ENCODE peak calls at places on chromosomes 12 and 14, in four cellular contexts. One of them, this sample, is unnamed.

GRCh38 chr12:98373019-98373554 is 142.3 kb upstream of the TMPO start:
- DNase-seq in mammary epithelial cell: peak; percentile 38
- DNase-seq in GM23338: peak; percentile 75
- DNase-seq in tibial nerve: no peak
- DNase-seq in this sample: no peak

GRCh38 chr12:57632898-57633825 is at the start of gene B4GALNT1:
- DNase-seq in tibial nerve: no peak
- DNase-seq in mammary epithelial cell: peak; percentile 47
- DNase-seq in GM23338: peak; percentile 88
- DNase-seq in this sample: no peak

GRCh38 chr14:100911665-100912316 is 8.3 kb upstream of the RTL1 start:
- DNase-seq in GM23338: no peak
- DNase-seq in tibial nerve: no peak
- DNase-seq in mammary epithelial cell: no peak
- DNase-seq in this sample: no peak

GRCh38 chr14:92546347-92547053 is 32.9 kb downstream of the RIN3 start:
- DNase-seq in GM23338: no peak
- DNase-seq in tibial nerve: no peak
- DNase-seq in mammary epithelial cell: no peak
- DNase-seq in this sample: no peak

GRCh38 chr14:98903371-98903770 is 368.6 kb downstream of the BCL11B start:
- DNase-seq in mammary epithelial cell: peak; percentile 88
- DNase-seq in GM23338: no peak
- DNase-seq in tibial nerve: no peak
- DNase-seq in this sample: no peak

GRCh38 chr14:97412933-97413574 is 615.9 kb downstream of the VRK1 start:
- DNase-seq in tibial nerve: no peak
- DNase-seq in GM23338: no peak
- DNase-seq in mammary epithelial cell: no peak
- DNase-seq in this sample: no peak

GRCh38 chr14:92473261-92473946 is 40.2 kb upstream of the RIN3 start:
- DNase-seq in mammary epithelial cell: no peak
- DNase-seq in GM23338: no peak
- DNase-seq in tibial nerve: peak; percentile 93
- DNase-seq in this sample: no peak

GRCh38 chr12:44235674-44236073 is 399.8 kb downstream of the TMEM117 start:
- DNase-seq in tibial nerve: no peak
- DNase-seq in mammary epithelial cell: no peak
- DNase-seq in GM23338: no peak
- DNase-seq in this sample: no peak

GRCh38 chr14:66056926-66057552 is 429.1 kb upstream of the CCDC196 start:
- DNase-seq in mammary epithelial cell: no peak
- DNase-seq in tibial nerve: no peak
- DNase-seq in GM23338: no peak
- DNase-seq in this sample: no peak

GRCh38 chr14:92074555-92074954 is 31.8 kb downstream of the ATXN3 start:
- DNase-seq in GM23338: no peak
- DNase-seq in mammary epithelial cell: no peak
- DNase-seq in tibial nerve: no peak
- DNase-seq in this sample: no peak

GRCh38 chr14:106308839-106309389 is 782.5 kb downstream of the TMEM121 start:
- DNase-seq in GM23338: peak; percentile 64
- DNase-seq in mammary epithelial cell: no peak
- DNase-seq in tibial nerve: no peak
- DNase-seq in this sample: peak; percentile 61

GRCh38 chr14:73634333-73634833 is 10.4 kb upstream of the DNAL1 start:
- DNase-seq in mammary epithelial cell: no peak
- DNase-seq in tibial nerve: no peak
- DNase-seq in GM23338: peak; percentile 94
- DNase-seq in this sample: peak; percentile 88

GRCh38 chr12:91804533-91804932 is 341.1 kb downstream of the BTG1 start:
- DNase-seq in tibial nerve: no peak
- DNase-seq in mammary epithelial cell: peak; percentile 93
- DNase-seq in GM23338: no peak
- DNase-seq in this sample: no peak

GRCh38 chr12:321606-322326 is 59.1 kb upstream of the SLC6A13 start:
- DNase-seq in GM23338: no peak
- DNase-seq in mammary epithelial cell: peak; percentile 1
- DNase-seq in tibial nerve: no peak
- DNase-seq in this sample: no peak

GRCh38 chr12:111430418-111431353 is 25.0 kb downstream of the SH2B3 start:
- DNase-seq in GM23338: no peak
- DNase-seq in tibial nerve: no peak
- DNase-seq in mammary epithelial cell: no peak
- DNase-seq in this sample: no peak

GRCh38 chr14:33584698-33585097 is 366.2 kb downstream of the EGLN3 start:
- DNase-seq in GM23338: peak; percentile 32
- DNase-seq in mammary epithelial cell: no peak
- DNase-seq in tibial nerve: no peak
- DNase-seq in this sample: no peak

GRCh38 chr14:92600318-92601053 is 86.9 kb downstream of the RIN3 start:
- DNase-seq in tibial nerve: no peak
- DNase-seq in GM23338: no peak
- DNase-seq in mammary epithelial cell: peak; percentile 78
- DNase-seq in this sample: no peak

GRCh38 chr12:40565029-40565633 is 127.1 kb upstream of the CNTN1 start:
- DNase-seq in GM23338: no peak
- DNase-seq in tibial nerve: no peak
- DNase-seq in mammary epithelial cell: no peak
- DNase-seq in this sample: no peak

GRCh38 chr12:55925870-55926737 is 1.6 kb downstream of the PYM1 start:
- DNase-seq in mammary epithelial cell: no peak
- DNase-seq in GM23338: no peak
- DNase-seq in tibial nerve: no peak
- DNase-seq in this sample: no peak

GRCh38 chr14:60789656-60790055 is 55.1 kb downstream of the MNAT1 start:
- DNase-seq in GM23338: no peak
- DNase-seq in tibial nerve: no peak
- DNase-seq in mammary epithelial cell: no peak
- DNase-seq in this sample: no peak

GRCh38 chr12:59181378-59181777 is 261.1 kb upstream of the LRIG3 start:
- DNase-seq in GM23338: no peak
- DNase-seq in mammary epithelial cell: peak; percentile 41
- DNase-seq in tibial nerve: no peak
- DNase-seq in this sample: no peak

GRCh38 chr12:89856431-89856830 is 147.8 kb upstream of the ATP2B1 start:
- DNase-seq in tibial nerve: no peak
- DNase-seq in mammary epithelial cell: peak; percentile 16
- DNase-seq in GM23338: no peak
- DNase-seq in this sample: no peak

GRCh38 chr14:35851823-35852222 is 25.7 kb downstream of the BRMS1L start:
- DNase-seq in tibial nerve: no peak
- DNase-seq in GM23338: no peak
- DNase-seq in mammary epithelial cell: no peak
- DNase-seq in this sample: no peak

GRCh38 chr12:1846421-1847405 is 26.3 kb downstream of the LRTM2 start:
- DNase-seq in mammary epithelial cell: no peak
- DNase-seq in GM23338: no peak
- DNase-seq in tibial nerve: no peak
- DNase-seq in this sample: peak; percentile 69

GRCh38 chr12:105825141-105825540 is 313.6 kb downstream of the NUAK1 start:
- DNase-seq in GM23338: no peak
- DNase-seq in tibial nerve: no peak
- DNase-seq in mammary epithelial cell: peak; percentile 98
- DNase-seq in this sample: no peak

GRCh38 chr12:25362646-25363045 is 111.9 kb upstream of the KRAS start:
- DNase-seq in mammary epithelial cell: peak; percentile 13
- DNase-seq in tibial nerve: no peak
- DNase-seq in GM23338: no peak
- DNase-seq in this sample: no peak

GRCh38 chr14:22040781-22041125 is 367.1 kb upstream of the OR4E1 start:
- DNase-seq in tibial nerve: no peak
- DNase-seq in mammary epithelial cell: no peak
- DNase-seq in GM23338: no peak
- DNase-seq in this sample: no peak

GRCh38 chr12:132315507-132315906 is 13.9 kb downstream of the GALNT9 start:
- DNase-seq in GM23338: no peak
- DNase-seq in mammary epithelial cell: no peak
- DNase-seq in tibial nerve: no peak
- DNase-seq in this sample: no peak

GRCh38 chr12:75812341-75813018 is 219.1 kb downstream of the PHLDA1 start:
- DNase-seq in tibial nerve: no peak
- DNase-seq in GM23338: peak; percentile 67
- DNase-seq in mammary epithelial cell: no peak
- DNase-seq in this sample: no peak

GRCh38 chr12:45760333-45760732 is 30.8 kb downstream of the ARID2 start:
- DNase-seq in mammary epithelial cell: no peak
- DNase-seq in tibial nerve: no peak
- DNase-seq in GM23338: no peak
- DNase-seq in this sample: no peak

GRCh38 chr12:115383668-115384067 is 699.7 kb upstream of the TBX3 start:
- DNase-seq in tibial nerve: no peak
- DNase-seq in GM23338: no peak
- DNase-seq in mammary epithelial cell: peak; percentile 100
- DNase-seq in this sample: no peak

GRCh38 chr12:112285600-112286401 is 96.4 kb downstream of the HECTD4 start:
- DNase-seq in tibial nerve: no peak
- DNase-seq in GM23338: no peak
- DNase-seq in mammary epithelial cell: no peak
- DNase-seq in this sample: no peak

GRCh38 chr12:125395583-125396215 is 330.5 kb downstream of the AACS start:
- DNase-seq in tibial nerve: no peak
- DNase-seq in GM23338: no peak
- DNase-seq in mammary epithelial cell: no peak
- DNase-seq in this sample: no peak

GRCh38 chr12:79690606-79691298 is at the start of gene PAWR:
- DNase-seq in GM23338: peak; percentile 93
- DNase-seq in tibial nerve: peak; percentile 24
- DNase-seq in mammary epithelial cell: peak; percentile 87
- DNase-seq in this sample: peak; percentile 79

GRCh38 chr12:32120419-32120818 is 13.8 kb downstream of the BICD1 start:
- DNase-seq in tibial nerve: no peak
- DNase-seq in GM23338: peak; percentile 83
- DNase-seq in mammary epithelial cell: no peak
- DNase-seq in this sample: no peak

GRCh38 chr14:91693342-91693741 is 38.5 kb downstream of the CATSPERB start:
- DNase-seq in tibial nerve: no peak
- DNase-seq in GM23338: no peak
- DNase-seq in mammary epithelial cell: peak; percentile 91
- DNase-seq in this sample: no peak

GRCh38 chr12:57340104-57340503 is 89.1 kb upstream of the STAC3 start:
- DNase-seq in tibial nerve: peak; percentile 55
- DNase-seq in mammary epithelial cell: no peak
- DNase-seq in GM23338: peak; percentile 18
- DNase-seq in this sample: peak; percentile 83

GRCh38 chr14:64918216-64918615 is 4.0 kb downstream of the CHURC1 start:
- DNase-seq in tibial nerve: no peak
- DNase-seq in mammary epithelial cell: no peak
- DNase-seq in GM23338: no peak
- DNase-seq in this sample: no peak
- H3K4me1 ChIP-seq in tibial nerve: peaks cover 50% of the 10 kb centered on the region
- H3K4me1 ChIP-seq in mammary epithelial cell: peaks cover 12% of the 10 kb centered on the region
- H3K4me1 ChIP-seq in GM23338: peaks cover 9% of the 10 kb centered on the region
- H3K4me1 ChIP-seq in this sample: peaks cover 28% of the 10 kb centered on the region

DNA sequence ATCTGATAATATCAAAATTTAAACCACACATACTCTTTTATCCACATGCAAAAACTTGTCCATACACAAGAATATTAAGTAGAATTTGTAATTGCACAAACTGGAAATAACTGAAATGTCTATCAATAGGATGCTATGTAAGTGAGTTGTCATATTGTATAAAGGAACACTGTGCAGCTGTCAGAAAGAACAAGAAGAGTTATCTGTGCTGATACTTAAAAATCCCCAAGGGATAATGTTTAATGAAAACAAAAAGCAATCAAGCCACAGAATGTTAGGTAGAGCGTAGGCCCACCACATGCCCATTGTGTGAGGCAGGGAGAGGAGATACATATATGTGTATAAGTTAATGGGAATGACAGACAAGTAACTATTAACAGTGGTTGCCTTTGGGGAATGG is 25.9 kb upstream of the HIGD1C start:
- DNase-seq in GM23338: no peak
- DNase-seq in tibial nerve: no peak
- DNase-seq in mammary epithelial cell: no peak
- DNase-seq in this sample: no peak
- H3K4me1 ChIP-seq in GM23338: peaks cover 78% of the 10 kb centered on the region
- H3K4me1 ChIP-seq in tibial nerve: peaks cover 47% of the 10 kb centered on the region
- H3K4me1 ChIP-seq in mammary epithelial cell: peaks cover 32% of the 10 kb centered on the region
- H3K4me1 ChIP-seq in this sample: peaks cover 18% of the 10 kb centered on the region

GRCh38 chr12:47818007-47818376 is 1.7 kb downstream of the HDAC7 start:
- DNase-seq in GM23338: no peak
- DNase-seq in tibial nerve: no peak
- DNase-seq in mammary epithelial cell: no peak
- DNase-seq in this sample: no peak
- H3K4me1 ChIP-seq in GM23338: peaks cover 68% of the 10 kb centered on the region
- H3K4me1 ChIP-seq in tibial nerve: peaks cover 82% of the 10 kb centered on the region
- H3K4me1 ChIP-seq in mammary epithelial cell: peaks cover 52% of the 10 kb centered on the region
- H3K4me1 ChIP-seq in this sample: peaks cover 52% of the 10 kb centered on the region

GRCh38 chr12:69509308-69509736 is 39.1 kb downstream of the FRS2 start:
- DNase-seq in GM23338: no peak
- DNase-seq in tibial nerve: no peak
- DNase-seq in mammary epithelial cell: no peak
- DNase-seq in this sample: no peak

GRCh38 chr12:69511870-69512269 is 41.7 kb downstream of the FRS2 start:
- DNase-seq in tibial nerve: no peak
- DNase-seq in mammary epithelial cell: no peak
- DNase-seq in GM23338: no peak
- DNase-seq in this sample: no peak

GRCh38 chr12:69511016-69511415 is 40.8 kb downstream of the FRS2 start:
- DNase-seq in GM23338: no peak
- DNase-seq in tibial nerve: no peak
- DNase-seq in mammary epithelial cell: no peak
- DNase-seq in this sample: no peak

GRCh38 chr12:69511469-69511868 is 41.3 kb downstream of the FRS2 start:
- DNase-seq in mammary epithelial cell: no peak
- DNase-seq in GM23338: no peak
- DNase-seq in tibial nerve: no peak
- DNase-seq in this sample: no peak

GRCh38 chr12:69510176-69510827 is 40.1 kb downstream of the FRS2 start:
- DNase-seq in tibial nerve: no peak
- DNase-seq in GM23338: no peak
- DNase-seq in mammary epithelial cell: no peak
- DNase-seq in this sample: no peak
- H3K4me1 ChIP-seq in tibial nerve: peaks cover 84% of the 10 kb centered on the region
- H3K4me1 ChIP-seq in GM23338: peaks cover 49% of the 10 kb centered on the region
- H3K4me1 ChIP-seq in mammary epithelial cell: peaks cover 13% of the 10 kb centered on the region
- H3K4me1 ChIP-seq in this sample: peaks cover 42% of the 10 kb centered on the region

GRCh38 chr12:95577820-95578219 is 26.5 kb upstream of the USP44 start:
- DNase-seq in GM23338: no peak
- DNase-seq in tibial nerve: no peak
- DNase-seq in mammary epithelial cell: no peak
- DNase-seq in this sample: no peak

GRCh38 chr12:95571369-95571768 is 20.1 kb upstream of the USP44 start:
- DNase-seq in mammary epithelial cell: no peak
- DNase-seq in tibial nerve: no peak
- DNase-seq in GM23338: no peak
- DNase-seq in this sample: no peak

GRCh38 chr12:95574030-95574429 is 22.8 kb upstream of the USP44 start:
- DNase-seq in tibial nerve: no peak
- DNase-seq in GM23338: peak; percentile 85
- DNase-seq in mammary epithelial cell: no peak
- DNase-seq in this sample: no peak

GRCh38 chr12:95574799-95575452 is 23.6 kb upstream of the USP44 start:
- DNase-seq in tibial nerve: no peak
- DNase-seq in GM23338: peak; percentile 79
- DNase-seq in mammary epithelial cell: peak; percentile 34
- DNase-seq in this sample: no peak
- H3K4me1 ChIP-seq in tibial nerve: no peaks in the 10 kb centered on the region
- H3K4me1 ChIP-seq in GM23338: peaks cover 20% of the 10 kb centered on the region
- H3K4me1 ChIP-seq in mammary epithelial cell: no peaks in the 10 kb centered on the region
- H3K4me1 ChIP-seq in this sample: no peaks in the 10 kb centered on the region